ENCODE peak calls at places on chromosome 7, in four cellular contexts. C, F, Y and X are unnamed samples.

GRCh38 chr7:45662540-45663166 is 88.5 kb downstream of the ADCY1 start:
- DNase-seq in C (no peak), F (no peak), Y (no peak), X (no peak)

GRCh38 chr7:81161459-81162075 is 242.7 kb upstream of the SEMA3C start:
- DNase-seq in C (no peak), F (no peak), Y (no peak), X (no peak)

GRCh38 chr7:12785473-12785872 is 98.0 kb downstream of the ARL4A start:
- DNase-seq in C (no peak), F (no peak), Y (no peak), X (no peak)

GRCh38 chr7:23261843-23262452 is 15.4 kb downstream of the GPNMB start:
- DNase-seq in C (peak; percentile 68), F (no peak), Y (peak; percentile 62), X (peak; percentile 76)

GRCh38 chr7:22140597-22140996 is 194.9 kb upstream of the CDCA7L start:
- DNase-seq in C (no peak), F (no peak), Y (no peak), X (no peak)

GRCh38 chr7:45585628-45586027 is 11.5 kb downstream of the ADCY1 start:
- DNase-seq in C (no peak), F (no peak), Y (no peak), X (no peak)

GRCh38 chr7:101166603-101166908 is 1.2 kb upstream of the VGF start:
- DNase-seq in C (no peak), F (no peak), Y (no peak), X (no peak)

GRCh38 chr7:155124706-155125105 is 54.6 kb downstream of the HTR5A start:
- DNase-seq in C (no peak), F (no peak), Y (no peak), X (no peak)

GRCh38 chr7:73830618-73830871 is 251 bp upstream of the CLDN4 start:
- DNase-seq in C (no peak), F (no peak), Y (no peak), X (no peak)

GRCh38 chr7:1665721-1666250 is 4.3 kb upstream of the ELFN1 start:
- DNase-seq in C (peak; percentile 70), F (no peak), Y (peak; percentile 71), X (no peak)